ENCODE peak calls at places on chromosomes 6 and 20, in six cellular contexts. T is dorsolateral prefrontal cortex, Y is upper lobe of left lung, W is upper lobe of right lung, Z is RWPE1, B is GM23338. S is an unnamed sample.

GRCh38 chr6:126341126-126341525 is 1.2 kb downstream of the CENPW start:
- DNase-seq in T (no peak), Y (no peak), Z (no peak), W (no peak), B (no peak), S (no peak)

GRCh38 chr6:41302638-41303037 is 16.2 kb upstream of the TREM1 start:
- DNase-seq in Y (no peak), Z (no peak), B (no peak), W (no peak), T (no peak), S (no peak)

GRCh38 chr6:99603421-99604160 is 3.0 kb upstream of the PRDM13 start:
- DNase-seq in Y (no peak), T (no peak), W (no peak), B (peak; percentile 89), Z (no peak), S (no peak)

GRCh38 chr6:148811472-148811871 is 64.6 kb downstream of the UST start:
- DNase-seq in W (no peak), Y (no peak), T (no peak), Z (no peak), B (no peak), S (no peak)

GRCh38 chr20:35176132-35176531 is 4.3 kb downstream of the PROCR start:
- DNase-seq in Z (no peak), W (no peak), Y (no peak), T (no peak), B (no peak), S (no peak)

GRCh38 chr6:10521104-10521808 is at the start of gene GCNT2:
- DNase-seq in B (peak; percentile 90), Y (peak; percentile 73), T (no peak), Z (peak; percentile 22), W (no peak), S (no peak)

GRCh38 chr6:83047065-83047754 is 18.4 kb downstream of the UBE3D start:
- DNase-seq in Y (no peak), W (no peak), T (no peak), Z (no peak), B (peak; percentile 79), S (no peak)

GRCh38 chr6:169960003-169960344 is 208.6 kb downstream of the ERMARD start:
- DNase-seq in B (no peak), Y (peak; percentile 14), Z (no peak), T (no peak), W (no peak), S (no peak)

GRCh38 chr20:3410464-3410863 is 3.0 kb upstream of the DNAAF9 start:
- DNase-seq in Y (no peak), W (no peak), B (no peak), T (no peak), Z (no peak), S (no peak)

GRCh38 chr20:3406481-3407425 is 716 bp downstream of the DNAAF9 start:
- DNase-seq in Z (peak; percentile 50), W (peak; percentile 65), T (peak; percentile 42), Y (peak; percentile 36), B (peak; percentile 67), S (no peak)

GRCh38 chr20:3408251-3408637 is 775 bp upstream of the DNAAF9 start:
- DNase-seq in T (no peak), Y (no peak), B (no peak), W (no peak), Z (no peak), S (no peak)

GRCh38 chr20:3407426-3408250 is at the start of gene DNAAF9:
- DNase-seq in W (peak; percentile 91), B (peak; percentile 80), T (peak; percentile 56), Y (peak; percentile 86), Z (peak; percentile 97), S (no peak)

GRCh38 chr20:3409417-3409816 is 1.9 kb upstream of the DNAAF9 start:
- DNase-seq in T (no peak), Z (no peak), W (no peak), Y (no peak), B (no peak), S (no peak)
- H3K27ac ChIP-seq in T (no peak overlapping the region), Z (peak overlapping the region; percentile 89), W (peak overlapping the region; percentile 92), Y (no peak overlapping the region), B (no peak overlapping the region), S (peak overlapping the region; percentile 99)

GRCh38 chr20:50269111-50270033 is 78.7 kb downstream of the CEBPB start:
- DNase-seq in W (no peak), Z (no peak), B (no peak), Y (no peak), T (no peak), S (no peak)

GRCh38 chr20:50265245-50265946 is 74.8 kb downstream of the CEBPB start:
- DNase-seq in W (no peak), T (no peak), Z (no peak), B (no peak), Y (no peak), S (no peak)

GRCh38 chr20:50267866-50268219 is 77.2 kb downstream of the CEBPB start:
- DNase-seq in B (no peak), W (no peak), T (no peak), Z (no peak), Y (no peak), S (no peak)

GRCh38 chr20:50266293-50267040 is 75.8 kb downstream of the CEBPB start:
- DNase-seq in B (no peak), Y (no peak), Z (no peak), W (no peak), T (no peak), S (no peak)

GRCh38 chr20:50267041-50267865 is 76.6 kb downstream of the CEBPB start:
- DNase-seq in W (peak; percentile 90), T (no peak), Y (peak; percentile 89), Z (peak; percentile 78), B (peak; percentile 71), S (no peak)
- H3K27ac ChIP-seq in W (peak overlapping the region; percentile 75), T (no peak overlapping the region), Y (peak overlapping the region; percentile 89), Z (peak overlapping the region; percentile 72), B (no peak overlapping the region), S (peak overlapping the region; percentile 63)

GRCh38 chr6:106085984-106086832 is at the start of gene PRDM1:
- DNase-seq in W (peak; percentile 95), Z (peak; percentile 85), Y (peak; percentile 98), B (peak; percentile 89), T (no peak), S (peak; percentile 56)
- H3K27ac ChIP-seq in W (peak within 1 kb of the TSS; percentile 61), Z (peak within 1 kb of the TSS; percentile 51), Y (peak within 1 kb of the TSS; percentile 85), B (no peak within 1 kb of the TSS), T (peak within 1 kb of the TSS; percentile 49), S (peak within 1 kb of the TSS; percentile 88)

GRCh38 chr6:136567688-136568087 is 17.5 kb upstream of the MAP7 start:
- DNase-seq in Z (no peak), W (no peak), Y (no peak), T (no peak), B (no peak), S (no peak)
- H3K27ac ChIP-seq in Z (no peak overlapping the region), W (no peak overlapping the region), Y (no peak overlapping the region), T (no peak overlapping the region), B (no peak overlapping the region), S (no peak overlapping the region)

GRCh38 chr20:62775206-62775605 is 21.1 kb upstream of the MRGBP start:
- DNase-seq in Y (no peak), Z (no peak), W (no peak), B (no peak), T (no peak), S (no peak)

GRCh38 chr20:62778058-62778457 is 18.2 kb upstream of the MRGBP start:
- DNase-seq in Y (no peak), B (no peak), T (no peak), W (no peak), Z (no peak), S (no peak)

GRCh38 chr20:62777528-62777830 is 18.8 kb upstream of the MRGBP start:
- DNase-seq in W (no peak), Z (no peak), B (no peak), T (no peak), Y (no peak), S (no peak)

GRCh38 chr20:62776035-62776691 is 20.1 kb upstream of the MRGBP start:
- DNase-seq in B (no peak), W (no peak), T (no peak), Z (no peak), Y (no peak), S (no peak)

DNA sequence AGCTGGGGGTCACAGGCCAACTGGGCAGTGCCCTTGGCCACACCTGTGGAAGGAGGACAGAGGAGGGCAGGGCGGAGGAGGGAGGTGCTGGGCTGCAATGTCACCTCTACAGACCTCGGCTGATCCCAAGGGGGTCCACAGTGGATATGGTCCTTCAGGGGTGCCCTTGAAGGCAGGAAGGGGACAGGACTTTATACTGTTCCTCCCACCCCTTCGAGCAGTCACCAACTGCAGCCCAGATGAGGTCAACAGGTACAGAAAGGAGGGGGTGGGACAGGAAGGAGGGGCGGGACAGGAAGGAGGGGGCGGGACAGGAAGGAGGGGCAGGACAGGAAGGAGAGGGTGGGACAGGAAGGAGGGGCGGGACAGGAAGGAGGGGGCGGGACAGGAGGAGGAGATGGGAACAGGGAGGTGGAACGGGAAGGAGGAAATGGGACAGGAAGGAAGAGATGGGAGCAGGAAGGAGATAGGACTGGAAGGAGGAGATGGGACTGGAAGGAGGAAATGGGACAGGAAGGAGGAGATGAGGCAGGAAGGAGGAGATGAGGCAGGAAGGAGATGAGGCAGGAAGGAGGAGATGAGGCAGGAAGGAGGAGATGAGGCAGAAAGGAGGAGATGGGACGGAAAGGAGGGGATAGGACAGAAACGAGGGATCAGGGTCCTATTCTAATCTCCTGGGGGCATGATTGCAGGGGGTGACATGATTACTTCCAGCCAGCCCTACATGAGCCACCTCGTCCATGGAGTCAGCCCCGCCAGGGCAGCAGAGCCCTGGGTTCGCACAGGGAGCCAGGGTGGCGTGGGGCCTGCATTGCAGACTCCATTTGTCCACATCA is 19.4 kb upstream of the MRGBP start:
- DNase-seq in T (no peak), Y (no peak), B (peak; percentile 67), Z (peak; percentile 94), W (no peak), S (no peak)
- H3K27ac ChIP-seq in T (no peak overlapping the region), Y (peak overlapping the region; percentile 81), B (no peak overlapping the region), Z (peak overlapping the region; percentile 99), W (peak overlapping the region; percentile 24), S (peak overlapping the region; percentile 25)

GRCh38 chr6:157864185-157864761 is 41.2 kb downstream of the SNX9 start:
- DNase-seq in Z (no peak), W (no peak), B (no peak), T (no peak), Y (no peak), S (no peak)
- H3K27ac ChIP-seq in Z (no peak overlapping the region), W (no peak overlapping the region), B (no peak overlapping the region), T (no peak overlapping the region), Y (no peak overlapping the region), S (no peak overlapping the region)

GRCh38 chr20:1777476-1777820 is 117.8 kb upstream of the SIRPA start:
- DNase-seq in T (no peak), Y (no peak), Z (no peak), W (no peak), B (no peak), S (no peak)
- H3K27ac ChIP-seq in T (peak overlapping the region; percentile 76), Y (no peak overlapping the region), Z (peak overlapping the region; percentile 50), W (no peak overlapping the region), B (no peak overlapping the region), S (no peak overlapping the region)